ENCODE peak calls at places on chromosomes 3 and 15, in nine cellular contexts. F is GM12891, N is vagina, H is uterus, R is lower leg skin, I is IMR-90, D is transverse colon, O is esophagus muscularis mucosa, E is sigmoid colon. B is an unnamed sample.

GRCh38 chr3:126835472-126836219 is 131.6 kb downstream of the CHCHD6 start:
- DNase-seq in H (no peak), E (peak), I (peak), O (peak), F (no peak), N (peak), D (no peak), R (no peak), B (no peak)

GRCh38 chr15:62896380-62896866 is 146.1 kb upstream of the TPM1 start:
- DNase-seq in I (no peak), R (no peak), O (no peak), E (no peak), H (no peak), N (no peak), D (no peak), F (no peak), B (no peak)

GRCh38 chr3:9690451-9691450 is 12.9 kb upstream of the CPNE9 start:
- DNase-seq in E (no peak), H (no peak), N (no peak), F (peak), D (no peak), R (no peak), I (no peak), O (no peak), B (no peak)

GRCh38 chr15:67244966-67245478 is 9.4 kb downstream of the AAGAB start:
- DNase-seq in N (no peak), I (peak), D (no peak), O (no peak), E (no peak), H (no peak), R (no peak), F (no peak), B (no peak)

GRCh38 chr15:68299436-68299835 is 21.9 kb downstream of the FEM1B start:
- DNase-seq in I (no peak), F (no peak), H (peak), R (peak), O (peak), D (no peak), N (peak), E (no peak), B (no peak)

GRCh38 chr3:115785782-115786181 is 162.5 kb downstream of the GAP43 start:
- DNase-seq in E (no peak), D (no peak), H (no peak), F (no peak), N (no peak), R (no peak), I (no peak), O (no peak), B (no peak)

GRCh38 chr3:11709782-11710181 is 66.1 kb upstream of the VGLL4 start:
- DNase-seq in F (no peak), D (no peak), O (no peak), R (no peak), H (no peak), N (no peak), E (no peak), I (no peak), B (no peak)

GRCh38 chr3:195147649-195148121 is 123.3 kb downstream of the XXYLT1 start:
- DNase-seq in R (no peak), N (no peak), D (peak), H (peak), F (no peak), I (peak), O (no peak), E (peak), B (no peak)

GRCh38 chr3:185763347-185764010 is 61.4 kb downstream of the IGF2BP2 start:
- DNase-seq in H (no peak), R (no peak), F (no peak), O (no peak), I (peak), N (no peak), E (no peak), D (no peak), B (no peak)

GRCh38 chr3:60742606-60743145 is 508.6 kb downstream of the FHIT start:
- DNase-seq in R (no peak), N (no peak), F (no peak), E (no peak), H (no peak), I (peak), O (no peak), D (no peak), B (no peak)

GRCh38 chr3:18424862-18425640 is at the start of gene SATB1:
- DNase-seq in D (peak), I (peak), R (peak), N (peak), H (peak), F (peak), O (peak), E (peak), B (peak)
- TF ChIP-seq POLR2A in D (peak), I (no peak), R (no peak), N (no peak), H (no peak), F (no peak), O (no peak), E (no peak), B (no peak)

GRCh38 chr15:51311510-51311909 is 26.9 kb downstream of the CYP19A1 start:
- DNase-seq in O (no peak), N (no peak), H (no peak), I (no peak), E (no peak), F (no peak), R (no peak), D (no peak), B (no peak)
- TF ChIP-seq POLR2A in O (no peak), N (no peak), H (no peak), I (no peak), E (no peak), F (no peak), R (no peak), D (no peak), B (no peak)

DNA sequence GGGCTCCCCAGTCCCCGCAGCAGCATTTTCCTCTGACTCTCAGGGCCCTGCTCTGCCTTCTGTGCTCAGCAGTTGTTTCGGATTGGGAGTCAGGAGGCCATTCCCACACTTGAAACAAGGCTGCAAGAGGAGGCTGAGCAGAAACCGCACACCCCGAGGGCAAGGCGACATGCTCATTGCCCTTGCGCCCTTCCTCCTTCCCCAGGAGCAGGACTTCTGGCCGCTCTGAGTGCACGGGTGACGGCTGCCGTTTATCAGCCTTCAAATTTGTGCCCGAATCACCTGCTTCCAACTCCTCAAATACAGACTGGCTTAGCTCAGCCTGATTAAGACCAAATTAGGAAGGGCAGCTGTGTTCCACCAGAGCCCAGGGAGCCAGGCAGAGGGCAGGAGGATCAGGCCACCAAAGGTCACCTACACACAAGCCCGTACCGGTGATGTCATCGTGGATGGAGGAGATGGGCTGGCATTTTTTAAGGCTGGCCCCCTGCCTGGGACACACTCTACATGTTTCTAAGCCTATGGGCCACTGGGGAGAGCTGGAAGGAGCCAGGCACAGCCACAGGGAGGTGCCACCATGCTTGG is 38.1 kb downstream of the TM2D3 start:
- DNase-seq in H (no peak), O (no peak), N (no peak), I (no peak), F (no peak), E (no peak), R (no peak), D (no peak), B (no peak)
- TF ChIP-seq POLR2A in H (no peak), O (no peak), N (no peak), I (no peak), F (no peak), E (no peak), R (no peak), D (no peak), B (no peak)

GRCh38 chr15:74402337-74402839 is 31.4 kb downstream of the SEMA7A start:
- DNase-seq in I (no peak), E (no peak), H (no peak), D (no peak), O (no peak), F (no peak), N (no peak), R (no peak), B (no peak)

GRCh38 chr15:74403590-74403919 is 30.2 kb downstream of the SEMA7A start:
- DNase-seq in O (no peak), R (no peak), I (no peak), E (no peak), D (peak), H (no peak), N (no peak), F (no peak), B (no peak)

GRCh38 chr15:74400915-74401757 is 32.6 kb downstream of the SEMA7A start:
- DNase-seq in O (no peak), H (no peak), D (no peak), N (no peak), F (no peak), I (no peak), R (no peak), E (no peak), B (no peak)

GRCh38 chr15:74403981-74404563 is 29.7 kb downstream of the SEMA7A start:
- DNase-seq in O (no peak), I (no peak), H (no peak), R (no peak), E (no peak), F (no peak), D (no peak), N (no peak), B (no peak)

GRCh38 chr15:74402873-74403589 is 30.7 kb downstream of the SEMA7A start:
- DNase-seq in O (no peak), N (no peak), F (no peak), R (no peak), E (no peak), D (peak), H (no peak), I (no peak), B (no peak)
- TF ChIP-seq POLR2A in O (no peak), N (no peak), F (peak), R (no peak), E (no peak), D (no peak), H (no peak), I (no peak), B (no peak)

B was measured in suprapubic skin.